ENCODE peak calls at places on chromosomes 5 and 9, in ten cellular contexts. One of them, this sample, is unnamed.
A peak's percentile ranks its signal among the peaks of the same experiment; 100 is the strongest.

GRCh38 chr9:130780865-130781504 is 54.1 kb upstream of the ABL1 start:
- DNase-seq in MM.1S: no peak
- DNase-seq in breast epithelium: peak; percentile 35
- DNase-seq in HFFc6: peak; percentile 83
- DNase-seq in left ventricle myocardium inferior: peak; percentile 56
- DNase-seq in astrocyte of the spinal cord: peak; percentile 96
- DNase-seq in astrocyte: peak; percentile 91
- DNase-seq in A673: peak; percentile 96
- DNase-seq in GM13977: no peak
- DNase-seq in AG04449: peak; percentile 95
- DNase-seq in this sample: no peak

GRCh38 chr5:151315998-151316597 is 12.5 kb upstream of the SLC36A3 start:
- DNase-seq in left ventricle myocardium inferior: peak; percentile 77
- DNase-seq in breast epithelium: peak; percentile 75
- DNase-seq in GM13977: peak; percentile 78
- DNase-seq in astrocyte: peak; percentile 19
- DNase-seq in astrocyte of the spinal cord: peak; percentile 61
- DNase-seq in A673: peak; percentile 64
- DNase-seq in AG04449: peak; percentile 5
- DNase-seq in MM.1S: peak; percentile 73
- DNase-seq in HFFc6: peak; percentile 68
- DNase-seq in this sample: peak; percentile 38

GRCh38 chr9:68560131-68560844 is 19.6 kb upstream of the TMEM252 start:
- DNase-seq in AG04449: no peak
- DNase-seq in MM.1S: peak; percentile 58
- DNase-seq in breast epithelium: no peak
- DNase-seq in astrocyte: no peak
- DNase-seq in GM13977: peak; percentile 50
- DNase-seq in A673: peak; percentile 59
- DNase-seq in astrocyte of the spinal cord: peak; percentile 54
- DNase-seq in left ventricle myocardium inferior: peak; percentile 44
- DNase-seq in HFFc6: no peak
- DNase-seq in this sample: no peak

GRCh38 chr9:75183293-75183692 is 95.0 kb downstream of the OSTF1 start:
- DNase-seq in astrocyte of the spinal cord: no peak
- DNase-seq in astrocyte: no peak
- DNase-seq in left ventricle myocardium inferior: no peak
- DNase-seq in A673: no peak
- DNase-seq in GM13977: no peak
- DNase-seq in breast epithelium: no peak
- DNase-seq in AG04449: no peak
- DNase-seq in HFFc6: no peak
- DNase-seq in MM.1S: no peak
- DNase-seq in this sample: no peak

GRCh38 chr9:82668724-82669324 is 394.1 kb downstream of the RASEF start:
- DNase-seq in astrocyte of the spinal cord: no peak
- DNase-seq in HFFc6: no peak
- DNase-seq in astrocyte: no peak
- DNase-seq in A673: no peak
- DNase-seq in MM.1S: no peak
- DNase-seq in breast epithelium: no peak
- DNase-seq in left ventricle myocardium inferior: no peak
- DNase-seq in AG04449: no peak
- DNase-seq in GM13977: no peak
- DNase-seq in this sample: no peak

GRCh38 chr9:28926311-28926710 is 1353.0 kb upstream of the C9orf72 start:
- DNase-seq in GM13977: no peak
- DNase-seq in left ventricle myocardium inferior: no peak
- DNase-seq in MM.1S: no peak
- DNase-seq in HFFc6: no peak
- DNase-seq in astrocyte: no peak
- DNase-seq in breast epithelium: no peak
- DNase-seq in astrocyte of the spinal cord: no peak
- DNase-seq in AG04449: no peak
- DNase-seq in A673: no peak
- DNase-seq in this sample: no peak

GRCh38 chr9:94861589-94862241 is 135.2 kb downstream of the AOPEP start:
- DNase-seq in left ventricle myocardium inferior: no peak
- DNase-seq in AG04449: no peak
- DNase-seq in astrocyte: peak; percentile 85
- DNase-seq in MM.1S: peak; percentile 14
- DNase-seq in HFFc6: peak; percentile 76
- DNase-seq in GM13977: no peak
- DNase-seq in astrocyte of the spinal cord: no peak
- DNase-seq in breast epithelium: no peak
- DNase-seq in A673: no peak
- DNase-seq in this sample: no peak

GRCh38 chr5:72815580-72816296 is 723 bp upstream of the TNPO1 start:
- DNase-seq in A673: no peak
- DNase-seq in HFFc6: no peak
- DNase-seq in MM.1S: peak; percentile 30
- DNase-seq in left ventricle myocardium inferior: no peak
- DNase-seq in astrocyte of the spinal cord: peak; percentile 70
- DNase-seq in breast epithelium: no peak
- DNase-seq in GM13977: no peak
- DNase-seq in astrocyte: no peak
- DNase-seq in AG04449: no peak
- DNase-seq in this sample: no peak

GRCh38 chr5:173396311-173396993 is 68.2 kb upstream of the STC2 start:
- DNase-seq in left ventricle myocardium inferior: no peak
- DNase-seq in breast epithelium: no peak
- DNase-seq in A673: peak; percentile 24
- DNase-seq in AG04449: no peak
- DNase-seq in HFFc6: no peak
- DNase-seq in GM13977: no peak
- DNase-seq in MM.1S: no peak
- DNase-seq in astrocyte: no peak
- DNase-seq in astrocyte of the spinal cord: no peak
- DNase-seq in this sample: no peak

GRCh38 chr5:155871623-155872022 is 455.3 kb upstream of the SGCD start:
- DNase-seq in A673: no peak
- DNase-seq in left ventricle myocardium inferior: no peak
- DNase-seq in MM.1S: no peak
- DNase-seq in HFFc6: no peak
- DNase-seq in astrocyte: no peak
- DNase-seq in breast epithelium: no peak
- DNase-seq in AG04449: no peak
- DNase-seq in GM13977: no peak
- DNase-seq in astrocyte of the spinal cord: no peak
- DNase-seq in this sample: no peak

GRCh38 chr5:135317286-135317685 is 81.7 kb downstream of the MACROH2A1 start:
- DNase-seq in astrocyte: no peak
- DNase-seq in GM13977: no peak
- DNase-seq in left ventricle myocardium inferior: no peak
- DNase-seq in astrocyte of the spinal cord: no peak
- DNase-seq in AG04449: no peak
- DNase-seq in A673: no peak
- DNase-seq in breast epithelium: no peak
- DNase-seq in MM.1S: no peak
- DNase-seq in HFFc6: no peak
- DNase-seq in this sample: no peak

GRCh38 chr5:132098151-132098594 is 24.6 kb downstream of the CSF2 start:
- DNase-seq in left ventricle myocardium inferior: no peak
- DNase-seq in A673: no peak
- DNase-seq in GM13977: no peak
- DNase-seq in astrocyte of the spinal cord: no peak
- DNase-seq in astrocyte: peak; percentile 69
- DNase-seq in HFFc6: peak; percentile 43
- DNase-seq in MM.1S: no peak
- DNase-seq in breast epithelium: no peak
- DNase-seq in AG04449: peak; percentile 26
- DNase-seq in this sample: no peak

GRCh38 chr5:144203750-144204596 is 33.3 kb downstream of the KCTD16 start:
- DNase-seq in left ventricle myocardium inferior: no peak
- DNase-seq in breast epithelium: no peak
- DNase-seq in HFFc6: peak; percentile 70
- DNase-seq in A673: peak; percentile 70
- DNase-seq in MM.1S: peak; percentile 62
- DNase-seq in astrocyte of the spinal cord: peak; percentile 79
- DNase-seq in astrocyte: peak; percentile 46
- DNase-seq in GM13977: peak; percentile 43
- DNase-seq in AG04449: no peak
- DNase-seq in this sample: no peak

GRCh38 chr5:57466544-57466943 is 16.1 kb downstream of the ACTBL2 start:
- DNase-seq in left ventricle myocardium inferior: no peak
- DNase-seq in A673: no peak
- DNase-seq in astrocyte of the spinal cord: no peak
- DNase-seq in GM13977: no peak
- DNase-seq in HFFc6: no peak
- DNase-seq in astrocyte: no peak
- DNase-seq in AG04449: no peak
- DNase-seq in breast epithelium: no peak
- DNase-seq in MM.1S: no peak
- DNase-seq in this sample: no peak

GRCh38 chr5:176814836-176815438 is 4.6 kb downstream of the UNC5A start:
- DNase-seq in GM13977: no peak
- DNase-seq in astrocyte of the spinal cord: no peak
- DNase-seq in breast epithelium: no peak
- DNase-seq in MM.1S: no peak
- DNase-seq in A673: no peak
- DNase-seq in astrocyte: no peak
- DNase-seq in left ventricle myocardium inferior: no peak
- DNase-seq in AG04449: no peak
- DNase-seq in HFFc6: no peak
- DNase-seq in this sample: no peak

GRCh38 chr9:108099854-108100253 is 610.3 kb upstream of the KLF4 start:
- DNase-seq in astrocyte of the spinal cord: no peak
- DNase-seq in breast epithelium: no peak
- DNase-seq in MM.1S: no peak
- DNase-seq in astrocyte: no peak
- DNase-seq in HFFc6: no peak
- DNase-seq in GM13977: no peak
- DNase-seq in A673: no peak
- DNase-seq in left ventricle myocardium inferior: no peak
- DNase-seq in AG04449: no peak
- DNase-seq in this sample: no peak

GRCh38 chr9:16367605-16368424 is 502.7 kb downstream of the BNC2 start:
- DNase-seq in GM13977: no peak
- DNase-seq in left ventricle myocardium inferior: no peak
- DNase-seq in HFFc6: peak; percentile 85
- DNase-seq in breast epithelium: no peak
- DNase-seq in MM.1S: no peak
- DNase-seq in AG04449: no peak
- DNase-seq in astrocyte: peak; percentile 61
- DNase-seq in A673: no peak
- DNase-seq in astrocyte of the spinal cord: peak; percentile 22
- DNase-seq in this sample: no peak

GRCh38 chr5:140855772-140856674 is at the start of gene PCDHA10:
- DNase-seq in HFFc6: no peak
- DNase-seq in AG04449: no peak
- DNase-seq in GM13977: no peak
- DNase-seq in astrocyte: no peak
- DNase-seq in left ventricle myocardium inferior: no peak
- DNase-seq in MM.1S: no peak
- DNase-seq in astrocyte of the spinal cord: peak; percentile 5
- DNase-seq in breast epithelium: no peak
- DNase-seq in A673: peak; percentile 79
- DNase-seq in this sample: no peak
- TF ChIP-seq CTCF in HFFc6: peak; percentile 20
- TF ChIP-seq CTCF in AG04449: no peak
- TF ChIP-seq CTCF in GM13977: no peak
- TF ChIP-seq CTCF in astrocyte: no peak
- TF ChIP-seq CTCF in left ventricle myocardium inferior: peak; percentile 24
- TF ChIP-seq CTCF in MM.1S: peak; percentile 10
- TF ChIP-seq CTCF in astrocyte of the spinal cord: no peak
- TF ChIP-seq CTCF in breast epithelium: no peak
- TF ChIP-seq CTCF in A673: peak; percentile 61
- TF ChIP-seq CTCF in this sample: no peak

GRCh38 chr9:22954964-22955363 is 508.3 kb downstream of the DMRTA1 start:
- DNase-seq in GM13977: no peak
- DNase-seq in MM.1S: no peak
- DNase-seq in breast epithelium: no peak
- DNase-seq in left ventricle myocardium inferior: no peak
- DNase-seq in HFFc6: no peak
- DNase-seq in astrocyte of the spinal cord: no peak
- DNase-seq in A673: no peak
- DNase-seq in AG04449: no peak
- DNase-seq in astrocyte: no peak
- DNase-seq in this sample: no peak
- TF ChIP-seq CTCF in GM13977: no peak
- TF ChIP-seq CTCF in MM.1S: no peak
- TF ChIP-seq CTCF in breast epithelium: no peak
- TF ChIP-seq CTCF in left ventricle myocardium inferior: no peak
- TF ChIP-seq CTCF in HFFc6: no peak
- TF ChIP-seq CTCF in astrocyte of the spinal cord: no peak
- TF ChIP-seq CTCF in A673: no peak
- TF ChIP-seq CTCF in AG04449: no peak
- TF ChIP-seq CTCF in astrocyte: no peak
- TF ChIP-seq CTCF in this sample: no peak

GRCh38 chr5:148383564-148384388 is at the start of gene FBXO38:
- DNase-seq in A673: peak; percentile 97
- DNase-seq in AG04449: peak; percentile 72
- DNase-seq in astrocyte of the spinal cord: peak; percentile 97
- DNase-seq in MM.1S: peak; percentile 97
- DNase-seq in left ventricle myocardium inferior: peak; percentile 95
- DNase-seq in breast epithelium: peak; percentile 97
- DNase-seq in HFFc6: peak; percentile 94
- DNase-seq in GM13977: peak; percentile 89
- DNase-seq in astrocyte: peak; percentile 95
- DNase-seq in this sample: peak; percentile 68
- TF ChIP-seq CTCF in A673: no peak
- TF ChIP-seq CTCF in AG04449: no peak
- TF ChIP-seq CTCF in astrocyte of the spinal cord: no peak
- TF ChIP-seq CTCF in MM.1S: peak; percentile 15
- TF ChIP-seq CTCF in left ventricle myocardium inferior: peak; percentile 27
- TF ChIP-seq CTCF in breast epithelium: no peak
- TF ChIP-seq CTCF in HFFc6: peak; percentile 21
- TF ChIP-seq CTCF in GM13977: peak; percentile 9
- TF ChIP-seq CTCF in astrocyte: no peak
- TF ChIP-seq CTCF in this sample: no peak

GRCh38 chr5:172098883-172099282 is 89.1 kb downstream of the STK10 start:
- DNase-seq in left ventricle myocardium inferior: peak; percentile 1
- DNase-seq in astrocyte: no peak
- DNase-seq in A673: no peak
- DNase-seq in breast epithelium: no peak
- DNase-seq in astrocyte of the spinal cord: no peak
- DNase-seq in GM13977: no peak
- DNase-seq in AG04449: no peak
- DNase-seq in HFFc6: no peak
- DNase-seq in MM.1S: no peak
- DNase-seq in this sample: no peak

GRCh38 chr5:172104021-172104420 is 84.0 kb downstream of the STK10 start:
- DNase-seq in MM.1S: no peak
- DNase-seq in A673: no peak
- DNase-seq in AG04449: no peak
- DNase-seq in astrocyte of the spinal cord: no peak
- DNase-seq in breast epithelium: no peak
- DNase-seq in astrocyte: no peak
- DNase-seq in GM13977: no peak
- DNase-seq in left ventricle myocardium inferior: peak; percentile 15
- DNase-seq in HFFc6: no peak
- DNase-seq in this sample: no peak

GRCh38 chr5:172102913-172103629 is 85.0 kb downstream of the STK10 start:
- DNase-seq in HFFc6: peak; percentile 94
- DNase-seq in AG04449: peak; percentile 88
- DNase-seq in MM.1S: no peak
- DNase-seq in astrocyte: peak; percentile 98
- DNase-seq in left ventricle myocardium inferior: peak; percentile 63
- DNase-seq in A673: peak; percentile 38
- DNase-seq in breast epithelium: peak; percentile 77
- DNase-seq in GM13977: no peak
- DNase-seq in astrocyte of the spinal cord: peak; percentile 96
- DNase-seq in this sample: no peak

GRCh38 chr5:172102251-172102870 is 85.7 kb downstream of the STK10 start:
- DNase-seq in GM13977: no peak
- DNase-seq in A673: no peak
- DNase-seq in breast epithelium: no peak
- DNase-seq in HFFc6: no peak
- DNase-seq in AG04449: no peak
- DNase-seq in MM.1S: no peak
- DNase-seq in astrocyte: no peak
- DNase-seq in astrocyte of the spinal cord: no peak
- DNase-seq in left ventricle myocardium inferior: peak; percentile 16
- DNase-seq in this sample: no peak

GRCh38 chr5:172101547-172102225 is 86.3 kb downstream of the STK10 start:
- DNase-seq in GM13977: no peak
- DNase-seq in astrocyte of the spinal cord: no peak
- DNase-seq in astrocyte: no peak
- DNase-seq in MM.1S: no peak
- DNase-seq in AG04449: no peak
- DNase-seq in breast epithelium: no peak
- DNase-seq in HFFc6: no peak
- DNase-seq in left ventricle myocardium inferior: peak; percentile 12
- DNase-seq in A673: no peak
- DNase-seq in this sample: no peak
- TF ChIP-seq CTCF in GM13977: no peak
- TF ChIP-seq CTCF in astrocyte of the spinal cord: no peak
- TF ChIP-seq CTCF in astrocyte: no peak
- TF ChIP-seq CTCF in MM.1S: no peak
- TF ChIP-seq CTCF in AG04449: no peak
- TF ChIP-seq CTCF in breast epithelium: no peak
- TF ChIP-seq CTCF in HFFc6: no peak
- TF ChIP-seq CTCF in left ventricle myocardium inferior: no peak
- TF ChIP-seq CTCF in A673: no peak
- TF ChIP-seq CTCF in this sample: no peak